ENCODE peak calls at places on chromosomes 11 and 22, in eight cellular contexts. Z, I, D, J, N, M, W and Y are unnamed samples.

GRCh38 chr11:18706330-18707243 is 8.0 kb downstream of the TMEM86A start:
- DNase-seq in Z (peak), I (peak), D (peak), J (peak), N (peak), M (peak), W (no peak), Y (no peak)

GRCh38 chr22:27170491-27170890 is 513.1 kb downstream of the MIAT start:
- DNase-seq in Z (no peak), I (peak), D (no peak), J (no peak), N (no peak), M (no peak), W (peak), Y (no peak)

GRCh38 chr11:5243845-5244180 is 5.8 kb downstream of the HBG1 start:
- DNase-seq in Z (no peak), I (no peak), D (no peak), J (no peak), N (no peak), M (no peak), W (no peak), Y (no peak)

GRCh38 chr11:35138606-35138948 is 394 bp upstream of the CD44 start:
- DNase-seq in Z (no peak), I (no peak), D (no peak), J (no peak), N (no peak), M (no peak), W (peak), Y (no peak)

GRCh38 chr11:79950172-79950571 is 509.3 kb upstream of the TENM4 start:
- DNase-seq in Z (no peak), I (no peak), D (no peak), J (no peak), N (no peak), M (no peak), W (no peak), Y (no peak)

GRCh38 chr22:36797988-36798670 is 18.7 kb downstream of the PVALB start:
- DNase-seq in Z (no peak), I (no peak), D (no peak), J (no peak), N (peak), M (no peak), W (no peak), Y (no peak)

GRCh38 chr11:70078095-70078795 is at the start of gene ANO1:
- DNase-seq in Z (no peak), I (no peak), D (no peak), J (no peak), N (peak), M (no peak), W (no peak), Y (no peak)

GRCh38 chr11:83571301-83571700 is 285.1 kb upstream of the CCDC90B start:
- DNase-seq in Z (no peak), I (peak), D (no peak), J (no peak), N (no peak), M (no peak), W (no peak), Y (no peak)

GRCh38 chr22:45239378-45240136 is 1.1 kb downstream of the KIAA0930 start:
- DNase-seq in Z (no peak), I (no peak), D (no peak), J (no peak), N (no peak), M (no peak), W (no peak), Y (no peak)

GRCh38 chr11:125404136-125404810 is 91.8 kb downstream of the FEZ1 start:
- DNase-seq in Z (no peak), I (no peak), D (no peak), J (no peak), N (no peak), M (no peak), W (no peak), Y (no peak)

GRCh38 chr11:76659672-76660532 is 10.6 kb downstream of the LRRC32 start:
- DNase-seq in Z (no peak), I (no peak), D (no peak), J (no peak), N (peak), M (no peak), W (no peak), Y (no peak)

GRCh38 chr11:35165416-35166368 is 26.7 kb downstream of the CD44 start:
- DNase-seq in Z (peak), I (peak), D (no peak), J (no peak), N (no peak), M (no peak), W (peak), Y (no peak)

GRCh38 chr11:132683602-132684001 is 848.7 kb downstream of the OPCML start:
- DNase-seq in Z (no peak), I (peak), D (no peak), J (no peak), N (no peak), M (no peak), W (no peak), Y (no peak)

GRCh38 chr11:47858169-47858543 is 10.0 kb upstream of the NUP160 start:
- DNase-seq in Z (no peak), I (peak), D (no peak), J (no peak), N (no peak), M (no peak), W (peak), Y (no peak)

GRCh38 chr11:61482513-61482912 is 26.0 kb upstream of the LRRC10B start:
- DNase-seq in Z (no peak), I (no peak), D (no peak), J (no peak), N (no peak), M (no peak), W (no peak), Y (no peak)

GRCh38 chr22:40819741-40820140 is 595 bp upstream of the SLC25A17 start:
- DNase-seq in Z (no peak), I (peak), D (no peak), J (no peak), N (peak), M (no peak), W (no peak), Y (no peak)

GRCh38 chr11:94806436-94806835 is 38.3 kb downstream of the AMOTL1 start:
- DNase-seq in Z (no peak), I (peak), D (no peak), J (no peak), N (no peak), M (no peak), W (no peak), Y (no peak)

GRCh38 chr22:39414377-39414776 is 14.8 kb downstream of the TAB1 start:
- DNase-seq in Z (no peak), I (no peak), D (no peak), J (no peak), N (peak), M (no peak), W (no peak), Y (no peak)

GRCh38 chr11:33713162-33713913 is 12.7 kb upstream of the C11orf91 start:
- DNase-seq in Z (no peak), I (no peak), D (no peak), J (no peak), N (no peak), M (no peak), W (no peak), Y (no peak)

GRCh38 chr22:37211853-37212173 is 464 bp downstream of the SSTR3 start:
- DNase-seq in Z (no peak), I (no peak), D (no peak), J (no peak), N (peak), M (no peak), W (no peak), Y (no peak)

GRCh38 chr11:3816673-3817072 is 8.3 kb downstream of the PGAP2 start:
- DNase-seq in Z (no peak), I (no peak), D (no peak), J (no peak), N (no peak), M (no peak), W (no peak), Y (no peak)

GRCh38 chr22:48893288-48894063 is 934.2 kb downstream of the BRD1 start:
- DNase-seq in Z (no peak), I (no peak), D (no peak), J (no peak), N (peak), M (no peak), W (no peak), Y (no peak)

GRCh38 chr22:47304191-47304831 is 541.9 kb downstream of the TBC1D22A start:
- DNase-seq in Z (no peak), I (no peak), D (no peak), J (no peak), N (peak), M (no peak), W (no peak), Y (no peak)

GRCh38 chr22:46083383-46084350 is 66.7 kb upstream of the PPARA start:
- DNase-seq in Z (no peak), I (peak), D (no peak), J (no peak), N (peak), M (no peak), W (no peak), Y (no peak)

GRCh38 chr11:120067361-120068113 is 70.4 kb downstream of the TRIM29 start:
- DNase-seq in Z (no peak), I (no peak), D (no peak), J (no peak), N (peak), M (no peak), W (no peak), Y (no peak)

GRCh38 chr22:33579448-33580093 is 340.7 kb downstream of the LARGE1 start:
- DNase-seq in Z (no peak), I (peak), D (no peak), J (peak), N (peak), M (peak), W (peak), Y (peak)

GRCh38 chr11:2260491-2261364 is 9.7 kb downstream of the ASCL2 start:
- DNase-seq in Z (no peak), I (no peak), D (no peak), J (no peak), N (peak), M (no peak), W (no peak), Y (no peak)

GRCh38 chr11:60767388-60767811 is 10.7 kb downstream of the MS4A15 start:
- DNase-seq in Z (no peak), I (no peak), D (no peak), J (no peak), N (no peak), M (no peak), W (no peak), Y (peak)

GRCh38 chr11:114129699-114130659 is 70.5 kb downstream of the ZBTB16 start:
- DNase-seq in Z (no peak), I (no peak), D (no peak), J (no peak), N (no peak), M (no peak), W (no peak), Y (no peak)

GRCh38 chr11:58594826-58595225 is 16.0 kb downstream of the ZFP91 start:
- DNase-seq in Z (no peak), I (no peak), D (no peak), J (no peak), N (no peak), M (no peak), W (no peak), Y (no peak)